ENCODE peak calls at places on chromosomes 11 and 22, in ten cellular contexts. One of them, this sample, is unnamed.

GRCh38 chr11:8069771-8070170 is 11.2 kb upstream of the TUB start:
- DNase-seq in tibial artery: no peak
- DNase-seq in HT1080: no peak
- DNase-seq in adrenal gland: no peak
- DNase-seq in germinal center: no peak
- DNase-seq in hepatic stellate cell: no peak
- DNase-seq in activated CD4-positive, alpha-beta T cell treated with anti-CD3 and anti-CD28 coated beads for 1 hour: no peak
- DNase-seq in HTR-8/SVneo: no peak
- DNase-seq in foreskin fibroblast: no peak
- DNase-seq in naive thymus-derived CD8-positive, alpha-beta T cell: no peak
- DNase-seq in this sample: no peak

GRCh38 chr11:108645956-108646355 is 18.9 kb upstream of the DDX10 start:
- DNase-seq in tibial artery: no peak
- DNase-seq in adrenal gland: no peak
- DNase-seq in germinal center: no peak
- DNase-seq in hepatic stellate cell: no peak
- DNase-seq in foreskin fibroblast: no peak
- DNase-seq in HTR-8/SVneo: no peak
- DNase-seq in HT1080: no peak
- DNase-seq in naive thymus-derived CD8-positive, alpha-beta T cell: no peak
- DNase-seq in activated CD4-positive, alpha-beta T cell treated with anti-CD3 and anti-CD28 coated beads for 1 hour: no peak
- DNase-seq in this sample: no peak

GRCh38 chr11:86447763-86448480 is 73.2 kb downstream of the CCDC81 start:
- DNase-seq in activated CD4-positive, alpha-beta T cell treated with anti-CD3 and anti-CD28 coated beads for 1 hour: no peak
- DNase-seq in hepatic stellate cell: no peak
- DNase-seq in HTR-8/SVneo: no peak
- DNase-seq in HT1080: no peak
- DNase-seq in adrenal gland: no peak
- DNase-seq in foreskin fibroblast: no peak
- DNase-seq in naive thymus-derived CD8-positive, alpha-beta T cell: no peak
- DNase-seq in germinal center: no peak
- DNase-seq in tibial artery: no peak
- DNase-seq in this sample: no peak

GRCh38 chr11:118699508-118700220 is 20.2 kb upstream of the TREH start:
- DNase-seq in adrenal gland: no peak
- DNase-seq in naive thymus-derived CD8-positive, alpha-beta T cell: peak
- DNase-seq in germinal center: no peak
- DNase-seq in HT1080: no peak
- DNase-seq in HTR-8/SVneo: no peak
- DNase-seq in hepatic stellate cell: no peak
- DNase-seq in foreskin fibroblast: no peak
- DNase-seq in activated CD4-positive, alpha-beta T cell treated with anti-CD3 and anti-CD28 coated beads for 1 hour: peak
- DNase-seq in tibial artery: no peak
- DNase-seq in this sample: peak

GRCh38 chr11:65403607-65404121 is 17.2 kb downstream of the FRMD8 start:
- DNase-seq in hepatic stellate cell: no peak
- DNase-seq in germinal center: peak
- DNase-seq in activated CD4-positive, alpha-beta T cell treated with anti-CD3 and anti-CD28 coated beads for 1 hour: no peak
- DNase-seq in adrenal gland: no peak
- DNase-seq in naive thymus-derived CD8-positive, alpha-beta T cell: no peak
- DNase-seq in tibial artery: no peak
- DNase-seq in foreskin fibroblast: peak
- DNase-seq in HTR-8/SVneo: no peak
- DNase-seq in HT1080: no peak
- DNase-seq in this sample: no peak

GRCh38 chr22:31241200-31241599 is 29.1 kb downstream of the LIMK2 start:
- DNase-seq in hepatic stellate cell: no peak
- DNase-seq in naive thymus-derived CD8-positive, alpha-beta T cell: no peak
- DNase-seq in germinal center: no peak
- DNase-seq in adrenal gland: no peak
- DNase-seq in HTR-8/SVneo: no peak
- DNase-seq in activated CD4-positive, alpha-beta T cell treated with anti-CD3 and anti-CD28 coated beads for 1 hour: no peak
- DNase-seq in tibial artery: no peak
- DNase-seq in foreskin fibroblast: peak
- DNase-seq in HT1080: peak
- DNase-seq in this sample: no peak

GRCh38 chr22:17672417-17672991 is 33.9 kb downstream of the BCL2L13 start:
- DNase-seq in foreskin fibroblast: peak
- DNase-seq in adrenal gland: no peak
- DNase-seq in activated CD4-positive, alpha-beta T cell treated with anti-CD3 and anti-CD28 coated beads for 1 hour: no peak
- DNase-seq in germinal center: no peak
- DNase-seq in HT1080: no peak
- DNase-seq in naive thymus-derived CD8-positive, alpha-beta T cell: no peak
- DNase-seq in HTR-8/SVneo: no peak
- DNase-seq in tibial artery: no peak
- DNase-seq in hepatic stellate cell: no peak
- DNase-seq in this sample: no peak

GRCh38 chr22:22746963-22747933 is 102.8 kb downstream of the GGTLC2 start:
- DNase-seq in HT1080: no peak
- DNase-seq in HTR-8/SVneo: no peak
- DNase-seq in naive thymus-derived CD8-positive, alpha-beta T cell: no peak
- DNase-seq in hepatic stellate cell: no peak
- DNase-seq in activated CD4-positive, alpha-beta T cell treated with anti-CD3 and anti-CD28 coated beads for 1 hour: no peak
- DNase-seq in foreskin fibroblast: no peak
- DNase-seq in germinal center: peak
- DNase-seq in tibial artery: no peak
- DNase-seq in adrenal gland: no peak
- DNase-seq in this sample: no peak

GRCh38 chr22:50735739-50736030 is 2.3 kb upstream of the ACR start:
- DNase-seq in naive thymus-derived CD8-positive, alpha-beta T cell: no peak
- DNase-seq in adrenal gland: peak
- DNase-seq in germinal center: no peak
- DNase-seq in HT1080: no peak
- DNase-seq in HTR-8/SVneo: no peak
- DNase-seq in hepatic stellate cell: no peak
- DNase-seq in activated CD4-positive, alpha-beta T cell treated with anti-CD3 and anti-CD28 coated beads for 1 hour: no peak
- DNase-seq in tibial artery: no peak
- DNase-seq in foreskin fibroblast: no peak
- DNase-seq in this sample: no peak

GRCh38 chr11:130096823-130097222 is 27.1 kb downstream of the APLP2 start:
- DNase-seq in HTR-8/SVneo: no peak
- DNase-seq in naive thymus-derived CD8-positive, alpha-beta T cell: no peak
- DNase-seq in hepatic stellate cell: no peak
- DNase-seq in HT1080: no peak
- DNase-seq in foreskin fibroblast: no peak
- DNase-seq in adrenal gland: no peak
- DNase-seq in tibial artery: no peak
- DNase-seq in germinal center: no peak
- DNase-seq in activated CD4-positive, alpha-beta T cell treated with anti-CD3 and anti-CD28 coated beads for 1 hour: no peak
- DNase-seq in this sample: no peak

GRCh38 chr22:41619979-41620645 is 731 bp downstream of the DESI1 start:
- DNase-seq in naive thymus-derived CD8-positive, alpha-beta T cell: peak
- DNase-seq in foreskin fibroblast: peak
- DNase-seq in germinal center: peak
- DNase-seq in HTR-8/SVneo: peak
- DNase-seq in adrenal gland: peak
- DNase-seq in tibial artery: peak
- DNase-seq in hepatic stellate cell: peak
- DNase-seq in activated CD4-positive, alpha-beta T cell treated with anti-CD3 and anti-CD28 coated beads for 1 hour: peak
- DNase-seq in HT1080: peak
- DNase-seq in this sample: peak

GRCh38 chr11:45590743-45591142 is 74.7 kb downstream of the CHST1 start:
- DNase-seq in germinal center: no peak
- DNase-seq in foreskin fibroblast: no peak
- DNase-seq in adrenal gland: peak
- DNase-seq in tibial artery: peak
- DNase-seq in HT1080: peak
- DNase-seq in HTR-8/SVneo: no peak
- DNase-seq in activated CD4-positive, alpha-beta T cell treated with anti-CD3 and anti-CD28 coated beads for 1 hour: no peak
- DNase-seq in naive thymus-derived CD8-positive, alpha-beta T cell: no peak
- DNase-seq in hepatic stellate cell: no peak
- DNase-seq in this sample: peak

GRCh38 chr22:39123811-39124668 is 27.0 kb downstream of the APOBEC3H start:
- DNase-seq in naive thymus-derived CD8-positive, alpha-beta T cell: no peak
- DNase-seq in HTR-8/SVneo: no peak
- DNase-seq in activated CD4-positive, alpha-beta T cell treated with anti-CD3 and anti-CD28 coated beads for 1 hour: no peak
- DNase-seq in germinal center: no peak
- DNase-seq in tibial artery: no peak
- DNase-seq in HT1080: no peak
- DNase-seq in hepatic stellate cell: no peak
- DNase-seq in adrenal gland: no peak
- DNase-seq in foreskin fibroblast: no peak
- DNase-seq in this sample: no peak

GRCh38 chr11:12066056-12066798 is 44.2 kb upstream of the MICAL2 start:
- DNase-seq in naive thymus-derived CD8-positive, alpha-beta T cell: no peak
- DNase-seq in hepatic stellate cell: peak
- DNase-seq in HT1080: peak
- DNase-seq in germinal center: no peak
- DNase-seq in adrenal gland: peak
- DNase-seq in HTR-8/SVneo: peak
- DNase-seq in foreskin fibroblast: peak
- DNase-seq in tibial artery: no peak
- DNase-seq in activated CD4-positive, alpha-beta T cell treated with anti-CD3 and anti-CD28 coated beads for 1 hour: no peak
- DNase-seq in this sample: no peak

GRCh38 chr11:134450186-134450585 is 38.1 kb upstream of the B3GAT1 start:
- DNase-seq in activated CD4-positive, alpha-beta T cell treated with anti-CD3 and anti-CD28 coated beads for 1 hour: no peak
- DNase-seq in adrenal gland: no peak
- DNase-seq in hepatic stellate cell: no peak
- DNase-seq in naive thymus-derived CD8-positive, alpha-beta T cell: no peak
- DNase-seq in tibial artery: no peak
- DNase-seq in HTR-8/SVneo: no peak
- DNase-seq in HT1080: no peak
- DNase-seq in foreskin fibroblast: no peak
- DNase-seq in germinal center: no peak
- DNase-seq in this sample: no peak

GRCh38 chr22:49760630-49761571 is 66.8 kb downstream of the BRD1 start:
- DNase-seq in hepatic stellate cell: no peak
- DNase-seq in HT1080: no peak
- DNase-seq in activated CD4-positive, alpha-beta T cell treated with anti-CD3 and anti-CD28 coated beads for 1 hour: peak
- DNase-seq in germinal center: no peak
- DNase-seq in adrenal gland: no peak
- DNase-seq in naive thymus-derived CD8-positive, alpha-beta T cell: no peak
- DNase-seq in tibial artery: peak
- DNase-seq in foreskin fibroblast: no peak
- DNase-seq in HTR-8/SVneo: no peak
- DNase-seq in this sample: no peak

This sample was measured in body of pancreas.